ENCODE peak calls at places on chromosomes 2 and 18, in eight cellular contexts. C is stimulated activated CD4-positive, alpha-beta T cell treated with anti-CD3 and anti-CD28 coated beads, TNF-alpha, amount 100 ng/mL, for 4 hours; I is fibroblast of lung; S is islet precursor cell; U is NCI-H2029 treated with DMSO at 0.1 percent for 48 hours; F is HEK293T; P is activated T-helper 1 cell treated with anti-CD3 and anti-CD28 coated beads, Interleukin-2, amount 50 U/mL, for 16 hours; Q is mucosa of gallbladder. H is an unnamed sample.
A peak's percentile ranks its signal among the peaks of the same experiment; 100 is the strongest.

GRCh38 chr18:54822872-54823845 is 5.1 kb upstream of the RAB27B start:
- DNase-seq in Q (no peak), S (no peak), C (no peak), I (peak; percentile 88), P (no peak), U (no peak), F (no peak), H (no peak)

GRCh38 chr2:13021470-13021957 is 304.8 kb downstream of the TRIB2 start:
- DNase-seq in C (no peak), P (no peak), U (no peak), I (no peak), S (no peak), Q (no peak), F (no peak), H (no peak)

GRCh38 chr2:28904802-28905499 is 10.5 kb downstream of the WDR43 start:
- DNase-seq in F (no peak), Q (no peak), I (peak; percentile 47), S (no peak), C (no peak), U (no peak), P (no peak), H (no peak)

GRCh38 chr2:157336137-157336721 is 10.6 kb upstream of the ERMN start:
- DNase-seq in F (peak; percentile 60), U (peak; percentile 5), C (no peak), I (peak; percentile 22), Q (no peak), S (no peak), P (no peak), H (no peak)

GRCh38 chr2:14681608-14682007 is 49.1 kb downstream of the LRATD1 start:
- DNase-seq in U (no peak), C (no peak), P (no peak), Q (no peak), F (no peak), I (no peak), S (no peak), H (no peak)

GRCh38 chr2:152097291-152098032 is 1.4 kb downstream of the CACNB4 start:
- DNase-seq in C (no peak), S (no peak), F (peak; percentile 16), I (no peak), P (no peak), U (no peak), Q (no peak), H (no peak)

GRCh38 chr18:9609190-9609589 is 5.2 kb downstream of the PPP4R1 start:
- DNase-seq in C (no peak), F (no peak), P (no peak), I (no peak), Q (no peak), U (no peak), S (no peak), H (no peak)

GRCh38 chr2:120389036-120389391 is 43.1 kb downstream of the INHBB start:
- DNase-seq in U (no peak), F (no peak), S (peak; percentile 43), C (no peak), Q (no peak), I (no peak), P (no peak), H (no peak)

GRCh38 chr2:19870792-19871191 is 31.0 kb downstream of the TTC32 start:
- DNase-seq in C (no peak), S (no peak), U (no peak), Q (no peak), F (no peak), I (no peak), P (no peak), H (no peak)

GRCh38 chr18:73835656-73836055 is 312.0 kb downstream of the FBXO15 start:
- DNase-seq in Q (no peak), C (no peak), U (no peak), F (no peak), P (no peak), I (peak; percentile 17), S (no peak), H (no peak)

GRCh38 chr2:15620340-15620739 is 28.7 kb downstream of the DDX1 start:
- DNase-seq in I (no peak), U (no peak), C (no peak), F (no peak), S (no peak), P (no peak), Q (no peak), H (no peak)

GRCh38 chr2:214856116-214856515 is 46.6 kb upstream of the BARD1 start:
- DNase-seq in I (peak; percentile 76), F (no peak), U (no peak), P (no peak), Q (no peak), S (no peak), C (no peak), H (no peak)

GRCh38 chr18:38170845-38171244 is 605.2 kb upstream of the CELF4 start:
- DNase-seq in C (no peak), P (no peak), U (no peak), Q (no peak), F (no peak), S (no peak), I (no peak), H (no peak)

GRCh38 chr2:199315299-199316179 is 142.2 kb downstream of the SATB2 start:
- DNase-seq in F (peak; percentile 6), I (peak; percentile 83), C (no peak), S (peak; percentile 59), Q (no peak), P (no peak), U (no peak), H (no peak)

GRCh38 chr2:24365051-24365450 is 4.7 kb upstream of the ITSN2 start:
- DNase-seq in S (peak; percentile 56), P (no peak), U (peak; percentile 47), Q (peak; percentile 82), C (no peak), F (no peak), I (no peak), H (peak; percentile 94)

H was measured in ascending aorta.